ENCODE peak calls at places on chromosomes 2 and 18, in four cellular contexts. J, F, X and Y are unnamed samples.

GRCh38 chr2:69847068-69847828 is 17.8 kb downstream of the GMCL1 start:
- DNase-seq in X (no peak), F (no peak), J (no peak), Y (no peak)

GRCh38 chr18:8480506-8481328 is 128.5 kb upstream of the RAB12 start:
- DNase-seq in J (no peak), F (peak; percentile 50), X (peak; percentile 69), Y (peak; percentile 48)

GRCh38 chr2:2914252-2914651 is 463.4 kb downstream of the EIPR1 start:
- DNase-seq in X (no peak), F (no peak), J (no peak), Y (no peak)

GRCh38 chr2:83665894-83666293 is 793.2 kb downstream of the SUCLG1 start:
- DNase-seq in F (no peak), J (no peak), X (no peak), Y (no peak)

GRCh38 chr2:174012347-174013309 is 47.5 kb upstream of the SP3 start:
- DNase-seq in X (no peak), F (no peak), J (no peak), Y (peak; percentile 30)

GRCh38 chr2:192940767-192941166 is 746.0 kb upstream of the TMEFF2 start:
- DNase-seq in J (no peak), F (no peak), X (no peak), Y (no peak)

GRCh38 chr2:238518828-238519186 is 92.1 kb downstream of the ASB1 start:
- DNase-seq in J (no peak), F (no peak), X (no peak), Y (no peak)

GRCh38 chr2:186903183-186903582 is 54.2 kb upstream of the ZSWIM2 start:
- DNase-seq in X (no peak), F (no peak), J (no peak), Y (no peak)

GRCh38 chr2:1818404-1818803 is 74.1 kb upstream of the PXDN start:
- DNase-seq in J (no peak), X (no peak), F (no peak), Y (no peak)

GRCh38 chr2:158172719-158173118 is 71.0 kb downstream of the UPP2 start:
- DNase-seq in X (no peak), J (no peak), F (no peak), Y (no peak)

GRCh38 chr2:15145046-15145817 is 415.9 kb downstream of the NBAS start:
- DNase-seq in J (no peak), X (no peak), F (no peak), Y (no peak)

GRCh38 chr2:179613701-179614100 is 247.7 kb downstream of the ZNF385B start:
- DNase-seq in X (no peak), J (no peak), F (no peak), Y (no peak)